ENCODE peak calls at places on chromosomes 11 and 22, in ten cellular contexts. Y is GM23248; I is fibroblast of mammary gland; B is CD8-positive, alpha-beta T cell; J is effector memory CD8-positive, alpha-beta T cell; F is GM20000; R is stimulated activated CD4-positive, alpha-beta T cell treated with anti-CD3 and anti-CD28 coated beads, Interleukin-1b, Interleukin-23, amount 100 ng/mL, for 1 hour; U is HTR-8/SVneo; S is activated T-helper 1 cell treated with Interleukin-2 at 50 U/mL for 16 hours; W is EH. X is an unnamed sample.

GRCh38 chr11:18704698-18705097 is 6.1 kb downstream of the TMEM86A start:
- DNase-seq in Y (no peak), F (no peak), I (no peak), S (no peak), B (no peak), R (no peak), J (no peak), W (no peak), U (no peak), X (no peak)

GRCh38 chr11:64357904-64358535 is 942 bp upstream of the RPS6KA4 start:
- DNase-seq in U (no peak), I (no peak), F (peak), W (peak), B (peak), Y (peak), S (peak), J (no peak), R (no peak), X (peak)

GRCh38 chr22:28175730-28176492 is 256.9 kb upstream of the PITPNB start:
- DNase-seq in F (no peak), U (no peak), I (no peak), R (no peak), J (no peak), S (no peak), Y (no peak), B (no peak), W (no peak), X (no peak)

GRCh38 chr11:95076416-95076815 is 9.7 kb downstream of the SRSF8 start:
- DNase-seq in U (no peak), I (peak), R (no peak), B (no peak), S (no peak), W (peak), F (no peak), J (no peak), Y (peak), X (no peak)

GRCh38 chr22:43183496-43184263 is 3.3 kb downstream of the TTLL12 start:
- DNase-seq in B (no peak), F (no peak), S (no peak), R (no peak), J (no peak), I (peak), Y (peak), W (peak), U (no peak), X (no peak)

GRCh38 chr11:125170406-125171031 is 6.0 kb downstream of the PKNOX2 start:
- DNase-seq in J (no peak), W (peak), B (no peak), I (peak), U (no peak), Y (peak), S (no peak), R (no peak), F (no peak), X (no peak)

GRCh38 chr11:64724863-64725535 is 2.0 kb upstream of the NRXN2 start:
- DNase-seq in S (no peak), J (no peak), W (no peak), Y (no peak), F (no peak), U (no peak), R (no peak), B (no peak), I (no peak), X (no peak)

GRCh38 chr11:22635689-22636088 is 10.1 kb upstream of the FANCF start:
- DNase-seq in F (no peak), Y (no peak), S (no peak), W (no peak), B (no peak), I (no peak), R (no peak), U (no peak), J (no peak), X (no peak)

GRCh38 chr11:83613767-83614121 is 327.6 kb upstream of the CCDC90B start:
- DNase-seq in S (no peak), I (no peak), Y (no peak), W (no peak), R (no peak), F (no peak), U (no peak), B (no peak), J (no peak), X (no peak)

GRCh38 chr11:101323997-101324396 is 194.4 kb upstream of the PGR start:
- DNase-seq in B (no peak), R (no peak), F (no peak), I (no peak), U (no peak), J (no peak), Y (no peak), W (no peak), S (no peak), X (no peak)

GRCh38 chr11:108672113-108672512 is 7.2 kb downstream of the DDX10 start:
- DNase-seq in U (no peak), I (peak), W (peak), Y (peak), B (no peak), J (no peak), R (no peak), F (no peak), S (no peak), X (no peak)